ENCODE peak calls at places on chromosomes 6 and 20, in seven cellular contexts. V is stimulated activated CD4-positive, alpha-beta T cell treated with anti-CD3 and anti-CD28 coated beads, TNF-alpha, amount 100 ng/mL, for 24 hours; Q is ELR; R is HT1080; B is mucosa of descending colon; K is heart right ventricle; S is NCI-H446. F is an unnamed sample.

GRCh38 chr6:170271771-170272314 is 19.0 kb downstream of the DLL1 start:
- DNase-seq in S (no peak), Q (no peak), V (peak; percentile 81), K (no peak), R (no peak), B (peak; percentile 83), F (peak; percentile 56)

GRCh38 chr20:32207211-32207625 is 325 bp downstream of the PLAGL2 start:
- DNase-seq in B (peak; percentile 50), Q (no peak), K (no peak), S (no peak), R (no peak), V (no peak), F (no peak)

GRCh38 chr6:108914235-108915022 is 66.2 kb downstream of the ARMC2 start:
- DNase-seq in V (no peak), R (peak; percentile 23), B (no peak), Q (peak; percentile 44), K (no peak), S (no peak), F (no peak)

GRCh38 chr20:25077610-25078169 is 4.3 kb downstream of the VSX1 start:
- DNase-seq in V (no peak), Q (peak; percentile 25), B (no peak), R (no peak), K (no peak), S (no peak), F (no peak)

GRCh38 chr20:36969478-36970186 is 18.1 kb upstream of the SAMHD1 start:
- DNase-seq in B (no peak), Q (no peak), R (no peak), V (no peak), K (no peak), S (no peak), F (no peak)

GRCh38 chr20:3753098-3753497 is 14.5 kb downstream of the ADISSP start:
- DNase-seq in B (no peak), Q (peak; percentile 63), R (peak; percentile 61), V (peak; percentile 47), K (peak; percentile 72), S (peak; percentile 55), F (peak; percentile 72)

GRCh38 chr20:49460916-49461315 is 21.6 kb downstream of the KCNB1 start:
- DNase-seq in V (no peak), B (no peak), Q (no peak), R (peak; percentile 72), K (no peak), S (peak; percentile 74), F (no peak)

GRCh38 chr20:63893999-63894357 is 948 bp upstream of the DNAJC5 start:
- DNase-seq in B (no peak), R (no peak), V (no peak), Q (no peak), S (no peak), K (no peak), F (no peak)

GRCh38 chr6:135759831-135760230 is 91.7 kb upstream of the PDE7B start:
- DNase-seq in S (no peak), Q (no peak), B (no peak), R (peak; percentile 40), V (no peak), K (no peak), F (no peak)

GRCh38 chr6:141264101-141264500 is 868.6 kb upstream of the GJE1 start:
- DNase-seq in S (no peak), V (no peak), B (no peak), Q (peak; percentile 15), R (no peak), K (no peak), F (no peak)

GRCh38 chr20:41030536-41031242 is 2.1 kb downstream of the TOP1 start:
- DNase-seq in K (no peak), S (peak; percentile 41), B (no peak), R (peak; percentile 15), V (no peak), Q (peak; percentile 70), F (no peak)

GRCh38 chr6:170165085-170165484 is 125.8 kb downstream of the DLL1 start:
- DNase-seq in Q (no peak), V (no peak), R (no peak), S (no peak), K (peak; percentile 69), B (no peak), F (no peak)

GRCh38 chr6:160077526-160077925 is 44.1 kb upstream of the SLC22A1 start:
- DNase-seq in R (no peak), S (no peak), V (no peak), K (no peak), B (no peak), Q (peak; percentile 44), F (no peak)

GRCh38 chr6:15351631-15352030 is 105.8 kb downstream of the JARID2 start:
- DNase-seq in V (no peak), K (peak; percentile 48), B (no peak), R (peak; percentile 70), Q (peak; percentile 59), S (peak; percentile 77), F (peak; percentile 29)

GRCh38 chr20:59933296-59933848 is at the start of gene SYCP2:
- DNase-seq in Q (no peak), R (no peak), K (peak; percentile 50), S (no peak), V (peak; percentile 53), B (peak; percentile 65), F (peak; percentile 43)

GRCh38 chr6:75334266-75335040 is 49.9 kb upstream of the TMEM30A start:
- DNase-seq in K (peak; percentile 22), V (no peak), S (no peak), B (no peak), Q (peak; percentile 63), R (no peak), F (no peak)

GRCh38 chr6:37651991-37652390 is 45.7 kb downstream of the MDGA1 start:
- DNase-seq in R (no peak), S (no peak), Q (no peak), K (no peak), B (no peak), V (no peak), F (no peak)

GRCh38 chr6:159727717-159728440 is 573 bp downstream of the WTAP start:
- DNase-seq in B (no peak), K (no peak), S (no peak), Q (peak; percentile 56), R (peak; percentile 39), V (no peak), F (no peak)

GRCh38 chr6:44230034-44230675 is 6.8 kb downstream of the SLC29A1 start:
- DNase-seq in B (no peak), Q (no peak), K (no peak), R (no peak), S (no peak), V (no peak), F (no peak)

F was measured in colonic mucosa.